ENCODE peak calls at places on chromosomes 5 and 9, in five cellular contexts. J is right cardiac atrium, Z is skeletal muscle cell, X is H1, M is AG04450. T is an unnamed sample.

GRCh38 chr5:173582198-173583092 is 34.0 kb downstream of the BOD1 start:
- DNase-seq in X (no peak), M (no peak), J (no peak), Z (peak; percentile 33), T (no peak)

GRCh38 chr5:61332891-61333350 is 863 bp downstream of the ZSWIM6 start:
- DNase-seq in M (no peak), X (no peak), J (peak; percentile 80), Z (no peak), T (peak; percentile 84)

GRCh38 chr5:124956471-124957029 is 210.1 kb upstream of the ZNF608 start:
- DNase-seq in X (no peak), J (peak; percentile 64), Z (no peak), M (no peak), T (no peak)

GRCh38 chr9:100639851-100640250 is 62.0 kb downstream of the CAVIN4 start:
- DNase-seq in Z (no peak), M (no peak), J (no peak), X (no peak), T (no peak)

GRCh38 chr5:36344900-36345299 is 43.2 kb upstream of the RANBP3L start:
- DNase-seq in X (no peak), J (no peak), Z (no peak), M (no peak), T (no peak)

GRCh38 chr5:170701321-170701720 is 82.2 kb upstream of the GABRP start:
- DNase-seq in Z (no peak), J (no peak), X (no peak), M (no peak), T (no peak)

GRCh38 chr9:136225748-136226679 is 19.6 kb downstream of the QSOX2 start:
- DNase-seq in Z (no peak), M (no peak), X (peak; percentile 44), J (peak; percentile 80), T (peak; percentile 71)

GRCh38 chr5:123976393-123977029 is 464.5 kb downstream of the CSNK1G3 start:
- DNase-seq in X (no peak), J (no peak), Z (no peak), M (no peak), T (no peak)

GRCh38 chr5:137141779-137142178 is 357.3 kb downstream of the SPOCK1 start:
- DNase-seq in J (no peak), Z (peak; percentile 82), X (no peak), M (no peak), T (no peak)

GRCh38 chr9:120742951-120743416 is 28.7 kb upstream of the MEGF9 start:
- DNase-seq in M (no peak), X (no peak), Z (no peak), J (no peak), T (no peak)

GRCh38 chr5:159655757-159656409 is 260.4 kb upstream of the ADRA1B start:
- DNase-seq in J (no peak), Z (no peak), X (no peak), M (no peak), T (no peak)

T was measured in Right ventricle myocardium inferior.